ENCODE peak calls at places on chromosomes 3 and 15, in seven cellular contexts. F, Y, U, H, B, V and T are unnamed samples.

GRCh38 chr3:35183915-35184675 is 455.2 kb upstream of the ARPP21 start:
- DNase-seq in F (no peak), Y (no peak), U (no peak), H (no peak), B (no peak), V (no peak), T (no peak)

GRCh38 chr3:149581248-149581647 is 76.6 kb downstream of the WWTR1 start:
- DNase-seq in F (no peak), Y (no peak), U (no peak), H (no peak), B (no peak), V (no peak), T (no peak)

GRCh38 chr15:51846463-51847230 is 17.2 kb downstream of the TMOD3 start:
- DNase-seq in F (no peak), Y (no peak), U (peak; percentile 72), H (peak; percentile 87), B (no peak), V (no peak), T (peak; percentile 25)

GRCh38 chr15:57064033-57064432 is 145.6 kb downstream of the TCF12 start:
- DNase-seq in F (no peak), Y (no peak), U (no peak), H (no peak), B (no peak), V (no peak), T (no peak)

GRCh38 chr3:139248593-139249255 is 95.1 kb upstream of the MRPS22 start:
- DNase-seq in F (no peak), Y (no peak), U (no peak), H (no peak), B (no peak), V (no peak), T (no peak)

GRCh38 chr3:32569540-32570425 is 875 bp downstream of the DYNC1LI1 start:
- DNase-seq in F (no peak), Y (no peak), U (peak; percentile 62), H (no peak), B (peak; percentile 57), V (peak; percentile 93), T (peak; percentile 59)

GRCh38 chr15:34085746-34086145 is 15.9 kb downstream of the EMC7 start:
- DNase-seq in F (no peak), Y (no peak), U (no peak), H (no peak), B (no peak), V (no peak), T (no peak)

GRCh38 chr3:151835751-151836550 is 22.0 kb downstream of the AADAC start:
- DNase-seq in F (no peak), Y (no peak), U (peak; percentile 41), H (no peak), B (no peak), V (peak; percentile 13), T (no peak)

GRCh38 chr3:56904526-56905245 is 102.9 kb upstream of the ARHGEF3 start:
- DNase-seq in F (no peak), Y (no peak), U (no peak), H (no peak), B (no peak), V (no peak), T (no peak)

GRCh38 chr3:52568066-52568465 is 31.7 kb downstream of the UQCC5 start:
- DNase-seq in F (no peak), Y (no peak), U (no peak), H (no peak), B (no peak), V (no peak), T (no peak)

GRCh38 chr3:14598143-14598569 is 53.4 kb upstream of the CCDC174 start:
- DNase-seq in F (no peak), Y (no peak), U (peak; percentile 49), H (no peak), B (no peak), V (peak; percentile 78), T (no peak)

GRCh38 chr15:66570842-66571241 is 5.0 kb upstream of the LCTL start:
- DNase-seq in F (no peak), Y (no peak), U (no peak), H (no peak), B (no peak), V (no peak), T (no peak)

GRCh38 chr3:53836084-53836872 is 9.9 kb downstream of the CHDH start:
- DNase-seq in F (no peak), Y (no peak), U (no peak), H (no peak), B (no peak), V (no peak), T (no peak)

GRCh38 chr15:88106063-88106462 is 150.5 kb downstream of the NTRK3 start:
- DNase-seq in F (no peak), Y (no peak), U (no peak), H (no peak), B (no peak), V (no peak), T (no peak)

GRCh38 chr3:125443923-125444322 is 68.8 kb upstream of the ZNF148 start:
- DNase-seq in F (no peak), Y (no peak), U (no peak), H (no peak), B (no peak), V (no peak), T (peak; percentile 8)

GRCh38 chr3:38376098-38376816 is 29.7 kb downstream of the XYLB start:
- DNase-seq in F (no peak), Y (no peak), U (no peak), H (no peak), B (no peak), V (no peak), T (no peak)

GRCh38 chr3:38372214-38372601 is 25.6 kb downstream of the XYLB start:
- DNase-seq in F (no peak), Y (no peak), U (no peak), H (no peak), B (no peak), V (no peak), T (no peak)

GRCh38 chr3:38374221-38374620 is 27.6 kb downstream of the XYLB start:
- DNase-seq in F (no peak), Y (no peak), U (no peak), H (no peak), B (no peak), V (no peak), T (peak; percentile 83)

GRCh38 chr3:38375488-38376097 is 29.0 kb downstream of the XYLB start:
- DNase-seq in F (no peak), Y (no peak), U (no peak), H (no peak), B (no peak), V (no peak), T (no peak)

GRCh38 chr3:38375072-38375471 is 28.5 kb downstream of the XYLB start:
- DNase-seq in F (no peak), Y (no peak), U (no peak), H (no peak), B (no peak), V (no peak), T (no peak)
- TF ChIP-seq REST in F (no peak), Y (no peak), U (no peak), H (no peak), B (no peak), V (no peak), T (no peak)

GRCh38 chr3:10846657-10846975 is 30.6 kb downstream of the SLC6A11 start:
- DNase-seq in F (no peak), Y (no peak), U (no peak), H (no peak), B (no peak), V (no peak), T (no peak)

GRCh38 chr3:10848261-10848660 is 32.2 kb downstream of the SLC6A11 start:
- DNase-seq in F (no peak), Y (peak; percentile 28), U (no peak), H (no peak), B (no peak), V (no peak), T (no peak)

GRCh38 chr3:10855083-10855870 is 39.2 kb downstream of the SLC6A11 start:
- DNase-seq in F (no peak), Y (no peak), U (no peak), H (no peak), B (peak; percentile 66), V (no peak), T (no peak)

GRCh38 chr3:10855871-10856662 is 40.0 kb downstream of the SLC6A11 start:
- DNase-seq in F (no peak), Y (no peak), U (peak; percentile 17), H (peak; percentile 12), B (peak; percentile 22), V (peak; percentile 58), T (no peak)

DNA sequence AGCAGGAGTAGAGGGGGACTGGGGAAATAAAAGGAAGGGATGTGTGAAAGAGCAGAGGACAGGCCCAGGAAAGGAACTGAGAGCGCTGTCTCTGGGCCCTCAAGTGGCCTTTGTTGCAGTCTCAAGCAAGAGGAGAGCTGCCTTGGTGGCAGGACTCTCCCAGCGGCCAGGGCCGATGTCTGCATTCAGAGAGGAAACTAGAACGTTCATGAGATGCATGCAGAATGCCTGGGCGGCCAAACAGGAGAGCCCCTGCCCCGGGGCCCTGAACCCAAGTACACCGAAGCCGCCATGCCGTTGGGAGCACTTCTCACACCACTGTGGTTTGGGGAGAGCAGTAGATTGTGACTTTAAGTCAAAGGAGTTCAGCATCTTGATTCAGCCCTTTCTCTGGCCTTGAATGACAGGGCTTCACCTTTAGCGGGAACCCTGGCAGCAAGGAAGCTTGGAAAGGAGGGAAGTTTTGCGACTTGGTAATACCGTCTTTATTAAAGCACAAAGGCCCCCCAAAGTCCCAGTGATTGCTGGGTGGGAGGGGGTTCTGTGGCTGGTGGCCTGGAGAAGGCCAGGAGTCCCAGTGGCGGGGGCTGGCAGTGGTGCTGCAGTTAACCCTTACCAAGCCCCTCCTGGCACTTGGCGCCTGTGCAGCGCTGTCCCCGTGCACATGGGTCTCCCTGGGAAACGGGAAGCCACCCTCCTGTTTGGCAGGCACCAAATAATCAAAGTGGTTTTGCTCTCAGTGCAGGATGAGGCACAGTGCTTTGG is 36.2 kb downstream of the SLC6A11 start:
- DNase-seq in F (no peak), Y (no peak), U (no peak), H (no peak), B (no peak), V (no peak), T (no peak)
- TF ChIP-seq REST in F (no peak), Y (no peak), U (no peak), H (no peak), B (no peak), V (no peak), T (no peak)

GRCh38 chr15:75065851-75066509 is 42.6 kb downstream of the PPCDC start:
- DNase-seq in F (no peak), Y (no peak), U (no peak), H (no peak), B (peak; percentile 44), V (no peak), T (no peak)

GRCh38 chr15:75063338-75063737 is 39.9 kb downstream of the PPCDC start:
- DNase-seq in F (no peak), Y (no peak), U (no peak), H (no peak), B (no peak), V (no peak), T (no peak)

GRCh38 chr15:75063889-75064288 is 40.5 kb downstream of the PPCDC start:
- DNase-seq in F (no peak), Y (no peak), U (no peak), H (no peak), B (no peak), V (no peak), T (no peak)

GRCh38 chr15:75067123-75067854 is 43.9 kb downstream of the PPCDC start:
- DNase-seq in F (peak; percentile 30), Y (no peak), U (no peak), H (peak; percentile 12), B (no peak), V (no peak), T (peak; percentile 56)

GRCh38 chr15:75065467-75065850 is 42.1 kb downstream of the PPCDC start:
- DNase-seq in F (no peak), Y (no peak), U (no peak), H (no peak), B (peak; percentile 85), V (no peak), T (no peak)
- TF ChIP-seq REST in F (no peak), Y (no peak), U (no peak), H (no peak), B (no peak), V (no peak), T (no peak)

GRCh38 chr15:75104804-75105557 is 81.6 kb downstream of the PPCDC start:
- DNase-seq in F (peak; percentile 50), Y (peak; percentile 88), U (peak; percentile 93), H (peak; percentile 88), B (peak; percentile 77), V (no peak), T (peak; percentile 74)
- TF ChIP-seq REST in F (no peak), Y (no peak), U (no peak), H (no peak), B (no peak), V (no peak), T (no peak)